ENCODE peak calls at places on chromosomes 16 and 17, in five cellular contexts. U is IMR-90, R is SK-N-SH, T is A549, B is K562. G is an unnamed sample.

GRCh38 chr16:58862334-58863024 is 128.4 kb upstream of the GOT2 start:
- DNase-seq in U (no peak), B (no peak), T (no peak), R (no peak), G (no peak)

GRCh38 chr17:7463368-7463846 is 16.0 kb downstream of the ZBTB4 start:
- DNase-seq in U (no peak), B (no peak), R (no peak), T (no peak), G (no peak)

GRCh38 chr16:30570621-30571443 is 682 bp downstream of the ZNF688 start:
- DNase-seq in B (no peak), T (no peak), R (peak), U (peak), G (no peak)

GRCh38 chr16:73015612-73016487 is 32.1 kb downstream of the ZFHX3 start:
- DNase-seq in B (no peak), R (no peak), U (no peak), T (peak), G (peak)

GRCh38 chr17:17022011-17022800 is 20.1 kb upstream of the MPRIP start:
- DNase-seq in B (no peak), T (no peak), U (no peak), R (no peak), G (no peak)

GRCh38 chr17:2067559-2067958 is 12.7 kb downstream of the HIC1 start:
- DNase-seq in U (peak), B (no peak), T (no peak), R (no peak), G (no peak)

GRCh38 chr17:31580331-31581021 is 189.0 kb downstream of the RAB11FIP4 start:
- DNase-seq in T (no peak), R (no peak), U (peak), B (no peak), G (no peak)

GRCh38 chr16:75614247-75614897 is 8.7 kb downstream of the ADAT1 start:
- DNase-seq in B (no peak), U (peak), R (no peak), T (no peak), G (no peak)

GRCh38 chr17:806346-807145 is 24.4 kb downstream of the MRM3 start:
- DNase-seq in R (no peak), B (no peak), U (no peak), T (no peak), G (no peak)

GRCh38 chr17:45954914-45955313 is 44.1 kb upstream of the STH start:
- DNase-seq in B (no peak), T (no peak), U (no peak), R (no peak), G (no peak)

GRCh38 chr17:77496831-77497577 is 356.2 kb downstream of the SEC14L1 start:
- DNase-seq in B (no peak), T (no peak), U (no peak), R (peak), G (no peak)

GRCh38 chr17:43316522-43317142 is 82.2 kb upstream of the ARL4D start:
- DNase-seq in T (no peak), U (no peak), R (no peak), B (peak), G (no peak)

GRCh38 chr17:51398128-51398525 is 137.8 kb downstream of the UTP18 start:
- DNase-seq in U (no peak), B (no peak), R (no peak), T (no peak), G (no peak)

GRCh38 chr17:8055851-8056231 is 17.0 kb downstream of the ALOX15B start:
- DNase-seq in U (no peak), T (no peak), R (no peak), B (no peak), G (no peak)

GRCh38 chr16:2206420-2206779 is 1.1 kb downstream of the MLST8 start:
- DNase-seq in U (no peak), R (no peak), T (no peak), B (no peak), G (no peak)

GRCh38 chr16:63613701-63614100 is 1508.2 kb downstream of the CDH11 start:
- DNase-seq in R (no peak), U (peak), T (peak), B (no peak), G (no peak)

GRCh38 chr16:4693296-4693955 is at the start of gene NUDT16L1:
- DNase-seq in B (peak), T (peak), U (peak), R (peak), G (peak)

GRCh38 chr17:74584307-74584706 is 7.8 kb downstream of the CD300LD start:
- DNase-seq in R (no peak), B (no peak), T (no peak), U (no peak), G (no peak)

GRCh38 chr16:14392960-14393359 is 237.1 kb downstream of the PARN start:
- DNase-seq in B (no peak), R (no peak), T (no peak), U (no peak), G (no peak)

GRCh38 chr17:57313276-57313835 is 57.0 kb downstream of the MSI2 start:
- DNase-seq in B (no peak), U (no peak), R (no peak), T (no peak), G (no peak)

GRCh38 chr17:48162946-48163506 is 55.5 kb downstream of the SNX11 start:
- DNase-seq in R (no peak), B (no peak), T (peak), U (no peak), G (no peak)

GRCh38 chr17:17019430-17019762 is 22.9 kb upstream of the MPRIP start:
- DNase-seq in U (no peak), B (no peak), R (no peak), T (no peak), G (no peak)

GRCh38 chr16:56102159-56102798 is 89.0 kb upstream of the GNAO1 start:
- DNase-seq in T (no peak), R (peak), B (no peak), U (no peak), G (no peak)
- TF ChIP-seq RCOR1 in T (no peak), R (peak), B (no peak), U (no peak), G (no peak)

DNA sequence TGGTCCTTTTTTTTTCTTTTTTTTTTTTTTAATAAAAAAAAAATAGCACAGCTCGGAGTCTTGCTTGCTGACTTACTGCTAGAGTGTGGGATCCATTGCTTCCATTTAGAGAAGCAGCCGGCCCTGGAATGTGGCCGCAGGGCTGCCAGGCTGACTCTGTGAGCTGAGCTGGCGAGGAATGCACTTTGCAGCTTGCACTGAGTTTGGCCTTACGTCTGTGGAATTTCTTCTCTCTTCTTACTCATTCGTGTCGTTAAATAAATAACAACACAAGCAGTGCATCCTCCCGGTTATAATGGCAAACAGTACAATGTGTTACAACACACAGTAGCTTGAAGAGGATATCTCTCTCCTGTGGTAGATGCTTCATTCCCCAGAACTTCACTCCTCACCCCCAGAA is 69.2 kb downstream of the PRKCB start:
- DNase-seq in T (peak), B (no peak), R (no peak), U (peak), G (no peak)
- TF ChIP-seq RCOR1 in T (no peak), B (no peak), R (no peak), U (no peak), G (no peak)

GRCh38 chr16:85542548-85542927 is 70.6 kb upstream of the GSE1 start:
- DNase-seq in T (no peak), B (peak), R (no peak), U (no peak), G (no peak)
- TF ChIP-seq RCOR1 in T (no peak), B (no peak), R (no peak), U (no peak), G (no peak)

GRCh38 chr17:21510686-21511367 is 134.7 kb downstream of the KCNJ12 start:
- DNase-seq in B (peak), R (no peak), T (no peak), U (no peak), G (no peak)

GRCh38 chr17:21513012-21513570 is 136.9 kb downstream of the KCNJ12 start:
- DNase-seq in R (peak), U (peak), B (peak), T (peak), G (no peak)

GRCh38 chr17:21511368-21512195 is 135.4 kb downstream of the KCNJ12 start:
- DNase-seq in R (peak), T (peak), B (peak), U (peak), G (no peak)

GRCh38 chr17:21512307-21513011 is 136.3 kb downstream of the KCNJ12 start:
- DNase-seq in U (no peak), B (no peak), T (peak), R (no peak), G (no peak)
- TF ChIP-seq RCOR1 in U (no peak), B (no peak), T (no peak), R (no peak), G (no peak)

GRCh38 chr17:73452056-73452455 is 140.3 kb upstream of the CDC42EP4 start:
- DNase-seq in T (no peak), U (no peak), R (peak), B (no peak), G (no peak)

GRCh38 chr17:73458191-73458590 is 146.4 kb upstream of the CDC42EP4 start:
- DNase-seq in T (no peak), U (no peak), R (no peak), B (no peak), G (no peak)

GRCh38 chr17:73453090-73453489 is 141.3 kb upstream of the CDC42EP4 start:
- DNase-seq in U (no peak), R (no peak), B (no peak), T (no peak), G (no peak)

GRCh38 chr17:73455050-73455687 is 143.4 kb upstream of the CDC42EP4 start:
- DNase-seq in B (no peak), T (no peak), R (peak), U (no peak), G (no peak)

GRCh38 chr17:73455767-73456166 is 144.0 kb upstream of the CDC42EP4 start:
- DNase-seq in R (no peak), T (no peak), B (no peak), U (no peak), G (no peak)
- TF ChIP-seq RCOR1 in R (no peak), T (no peak), B (no peak), U (no peak), G (no peak)

DNA sequence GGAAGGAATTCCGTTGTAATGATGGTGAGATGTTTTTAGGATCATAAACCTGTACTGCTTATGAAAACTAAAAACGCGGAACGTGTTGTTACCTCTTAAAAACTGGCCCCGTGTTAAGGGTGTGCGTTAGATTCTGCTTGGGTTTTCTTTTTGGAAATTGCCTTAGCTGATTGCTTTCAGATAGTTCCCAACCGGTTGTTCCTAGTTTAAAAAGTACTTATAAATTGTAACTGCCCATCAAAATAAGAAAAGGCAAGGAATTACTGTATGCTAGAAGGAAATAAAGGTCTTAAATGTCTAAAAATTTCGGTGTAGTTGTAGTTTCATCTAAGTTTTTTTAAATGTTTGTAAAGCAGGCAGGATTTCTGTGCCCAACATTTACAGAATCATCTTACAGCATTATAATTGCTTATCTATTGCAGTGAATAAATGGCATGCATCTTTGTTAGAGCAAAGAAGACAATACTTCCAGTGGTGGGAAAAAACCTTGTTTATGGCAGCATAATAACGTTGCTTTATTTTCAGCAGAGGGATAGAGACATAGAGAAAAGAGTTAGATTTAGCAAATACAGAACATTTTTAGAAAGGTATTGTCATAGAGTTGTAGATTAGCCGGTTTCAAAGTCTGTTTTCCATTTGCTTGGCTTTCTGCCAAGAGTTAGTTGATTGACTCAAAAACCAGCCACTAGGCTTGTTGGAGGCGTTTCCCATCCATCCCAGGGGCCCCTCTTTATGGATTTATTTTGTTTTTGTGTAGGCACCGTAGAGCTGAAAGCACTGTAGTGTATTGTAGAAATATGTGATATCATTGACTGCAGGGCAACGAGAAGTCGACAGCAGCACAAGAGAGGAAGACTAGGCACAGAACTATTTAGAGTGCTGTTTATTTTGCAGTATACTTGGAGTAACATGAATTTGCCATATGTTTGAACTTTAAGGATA is 1.7 kb downstream of the PPM1D start:
- DNase-seq in U (peak), T (peak), B (peak), R (peak), G (peak)
- TF ChIP-seq RCOR1 in U (no peak), T (no peak), B (no peak), R (no peak), G (no peak)

DNA sequence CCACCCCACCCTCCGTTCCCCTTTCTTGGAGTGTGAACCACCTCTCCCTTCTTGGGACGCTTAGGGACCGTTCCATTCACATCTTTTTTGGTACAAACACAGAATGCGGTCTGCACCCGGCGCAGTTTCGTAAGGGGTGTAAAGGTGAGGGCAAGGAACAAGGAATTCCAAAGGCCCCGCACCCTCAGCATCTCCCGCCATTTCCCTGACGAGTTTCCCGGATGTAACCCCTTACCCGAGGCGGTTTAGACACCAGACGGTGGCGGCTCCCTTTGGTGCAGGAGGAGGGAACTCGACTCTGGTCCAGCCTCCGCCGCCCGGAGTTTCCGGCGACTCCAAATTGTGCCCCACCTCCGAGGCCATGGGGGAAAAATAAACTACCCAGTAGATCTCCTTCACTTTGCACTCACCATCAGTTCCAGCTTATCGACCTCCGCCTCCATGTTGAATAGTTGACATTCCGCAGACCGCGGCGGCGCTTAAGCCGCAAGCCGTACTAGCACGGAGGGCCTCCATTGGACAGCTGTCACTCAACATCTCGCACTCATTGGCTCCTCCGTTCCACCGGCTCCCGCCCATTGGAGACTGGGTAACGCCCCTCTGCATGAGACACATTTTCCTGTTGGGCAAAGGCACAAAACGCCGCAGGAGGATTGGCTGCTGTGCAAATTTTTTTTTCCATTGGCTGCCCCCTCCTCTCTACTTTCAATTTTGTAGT is at the start of gene SKA2:
- DNase-seq in U (no peak), T (peak), R (peak), B (peak), G (peak)
- TF ChIP-seq RCOR1 in U (no peak), T (no peak), R (no peak), B (peak), G (peak)

G was measured in GM12878.